ENCODE peak calls at places on chromosomes 11 and 22, in six cellular contexts. V, W, E, K, T and S are unnamed samples.

GRCh38 chr11:66081505-66081904 is 11.4 kb downstream of the PACS1 start:
- DNase-seq in K (no peak), V (no peak), T (no peak), W (peak; percentile 53), E (peak; percentile 71), S (no peak)

GRCh38 chr11:119795231-119795630 is 66.2 kb upstream of the NECTIN1 start:
- DNase-seq in V (no peak), W (peak; percentile 72), K (no peak), T (no peak), E (no peak), S (no peak)

GRCh38 chr11:72724851-72725730 is 27.1 kb downstream of the ARAP1 start:
- DNase-seq in W (peak; percentile 88), V (peak; percentile 23), K (peak; percentile 58), E (peak; percentile 65), T (peak; percentile 66), S (peak; percentile 91)

GRCh38 chr11:27421819-27422494 is 50.6 kb downstream of the LGR4 start:
- DNase-seq in W (no peak), E (no peak), K (no peak), T (no peak), V (no peak), S (no peak)

GRCh38 chr11:78840623-78841022 is 266.0 kb upstream of the NARS2 start:
- DNase-seq in V (no peak), W (no peak), K (no peak), T (no peak), E (no peak), S (no peak)

GRCh38 chr22:31790240-31790639 is 36.4 kb downstream of the DEPDC5 start:
- DNase-seq in V (no peak), W (no peak), E (no peak), T (no peak), K (no peak), S (no peak)

GRCh38 chr22:45934659-45935341 is 42.2 kb downstream of the WNT7B start:
- DNase-seq in E (no peak), T (peak; percentile 1), K (no peak), W (peak; percentile 84), V (no peak), S (peak; percentile 11)

GRCh38 chr22:46351767-46352166 is 16.3 kb downstream of the TRMU start:
- DNase-seq in W (no peak), V (no peak), E (peak; percentile 22), K (no peak), T (no peak), S (no peak)

GRCh38 chr11:131491503-131491902 is 121.1 kb downstream of the NTM start:
- DNase-seq in E (no peak), K (no peak), W (peak; percentile 1), T (no peak), V (no peak), S (no peak)

GRCh38 chr11:73530109-73530508 is 67.8 kb downstream of the FAM168A start:
- DNase-seq in K (no peak), W (no peak), T (no peak), V (no peak), E (no peak), S (no peak)

GRCh38 chr22:27004434-27004833 is 347.0 kb downstream of the MIAT start:
- DNase-seq in T (no peak), V (no peak), E (no peak), K (no peak), W (no peak), S (no peak)